ENCODE peak calls at places on chromosome 14, in six cellular contexts. W, Q, D, L, N and J are unnamed samples.

GRCh38 chr14:56202256-56202655 is 84.0 kb downstream of the PELI2 start:
- DNase-seq in W (no peak), Q (no peak), D (no peak), L (no peak), N (no peak), J (no peak)

GRCh38 chr14:84127430-84127829 is 1402.5 kb upstream of the FLRT2 start:
- DNase-seq in W (no peak), Q (no peak), D (no peak), L (no peak), N (no peak), J (no peak)

GRCh38 chr14:59450716-59451115 is 14.5 kb downstream of the GPR135 start:
- DNase-seq in W (no peak), Q (no peak), D (no peak), L (no peak), N (no peak), J (no peak)

GRCh38 chr14:55701638-55702037 is 121.6 kb downstream of the KTN1 start:
- DNase-seq in W (no peak), Q (no peak), D (no peak), L (peak), N (peak), J (peak)

GRCh38 chr14:92747701-92748258 is 647 bp downstream of the LGMN start:
- DNase-seq in W (no peak), Q (no peak), D (no peak), L (peak), N (peak), J (no peak)

GRCh38 chr14:61322011-61322798 is 826 bp downstream of the PRKCH start:
- DNase-seq in W (no peak), Q (peak), D (peak), L (no peak), N (no peak), J (no peak)

GRCh38 chr14:89190779-89191513 is 226.1 kb downstream of the FOXN3 start:
- DNase-seq in W (no peak), Q (no peak), D (no peak), L (no peak), N (no peak), J (no peak)

GRCh38 chr14:69013943-69014782 is 35.1 kb upstream of the ACTN1 start:
- DNase-seq in W (peak), Q (peak), D (peak), L (peak), N (peak), J (peak)

GRCh38 chr14:106691601-106692291 is 1165.4 kb downstream of the TMEM121 start:
- DNase-seq in W (no peak), Q (no peak), D (peak), L (no peak), N (peak), J (no peak)

GRCh38 chr14:80489513-80489912 is 278.2 kb upstream of the DIO2 start:
- DNase-seq in W (no peak), Q (no peak), D (no peak), L (no peak), N (no peak), J (no peak)

GRCh38 chr14:105999361-106000028 is 473.1 kb downstream of the TMEM121 start:
- DNase-seq in W (no peak), Q (peak), D (peak), L (no peak), N (peak), J (peak)

GRCh38 chr14:93337884-93338283 is 5.0 kb upstream of the BTBD7 start:
- DNase-seq in W (no peak), Q (no peak), D (no peak), L (no peak), N (no peak), J (no peak)

GRCh38 chr14:84789012-84789411 is 740.9 kb upstream of the FLRT2 start:
- DNase-seq in W (no peak), Q (no peak), D (no peak), L (no peak), N (no peak), J (no peak)

GRCh38 chr14:36660736-36661505 is 739 bp upstream of the PAX9 start:
- DNase-seq in W (no peak), Q (no peak), D (no peak), L (no peak), N (no peak), J (no peak)

GRCh38 chr14:25516838-25517237 is 466.9 kb upstream of the STXBP6 start:
- DNase-seq in W (no peak), Q (no peak), D (no peak), L (no peak), N (no peak), J (no peak)

GRCh38 chr14:74049886-74050495 is 30.8 kb downstream of the BBOF1 start:
- DNase-seq in W (no peak), Q (no peak), D (no peak), L (no peak), N (no peak), J (peak)

GRCh38 chr14:91108941-91109611 is 4.8 kb upstream of the DGLUCY start:
- DNase-seq in W (no peak), Q (no peak), D (no peak), L (peak), N (peak), J (no peak)

GRCh38 chr14:50116986-50117385 is 614 bp upstream of the VCPKMT start:
- DNase-seq in W (no peak), Q (no peak), D (no peak), L (no peak), N (no peak), J (peak)

GRCh38 chr14:27049611-27050172 is 451.9 kb upstream of the NOVA1 start:
- DNase-seq in W (no peak), Q (no peak), D (no peak), L (no peak), N (no peak), J (no peak)

GRCh38 chr14:37223947-37224474 is 26.3 kb downstream of the MIPOL1 start:
- DNase-seq in W (no peak), Q (no peak), D (no peak), L (no peak), N (peak), J (no peak)

GRCh38 chr14:74325446-74325845 is 22.7 kb upstream of the ABCD4 start:
- DNase-seq in W (no peak), Q (no peak), D (no peak), L (no peak), N (no peak), J (no peak)

GRCh38 chr14:94009767-94010166 is 12.7 kb downstream of the CCDC197 start:
- DNase-seq in W (no peak), Q (no peak), D (no peak), L (peak), N (peak), J (peak)

GRCh38 chr14:42391146-42391821 is 784.6 kb downstream of the LRFN5 start:
- DNase-seq in W (no peak), Q (no peak), D (no peak), L (no peak), N (no peak), J (no peak)

GRCh38 chr14:74552623-74553022 is 59.1 kb downstream of the ISCA2 start:
- DNase-seq in W (no peak), Q (no peak), D (peak), L (peak), N (peak), J (peak)

GRCh38 chr14:22981090-22982012 is 1.0 kb downstream of the AJUBA start:
- DNase-seq in W (no peak), Q (peak), D (no peak), L (no peak), N (peak), J (no peak)

GRCh38 chr14:29851397-29851796 is 76.2 kb downstream of the PRKD1 start:
- DNase-seq in W (no peak), Q (no peak), D (no peak), L (no peak), N (peak), J (peak)

GRCh38 chr14:75042040-75042439 is 9.2 kb downstream of the MLH3 start:
- DNase-seq in W (no peak), Q (no peak), D (no peak), L (no peak), N (no peak), J (peak)

GRCh38 chr14:92726135-92726932 is 22.1 kb downstream of the LGMN start:
- DNase-seq in W (no peak), Q (peak), D (peak), L (peak), N (peak), J (peak)

GRCh38 chr14:33809456-33809855 is 141.4 kb downstream of the EGLN3 start:
- DNase-seq in W (no peak), Q (no peak), D (no peak), L (no peak), N (no peak), J (no peak)

GRCh38 chr14:74478996-74479635 is 14.0 kb downstream of the NPC2 start:
- DNase-seq in W (no peak), Q (no peak), D (no peak), L (peak), N (peak), J (peak)

GRCh38 chr14:90295870-90296516 is 35.7 kb downstream of the NRDE2 start:
- DNase-seq in W (no peak), Q (no peak), D (no peak), L (no peak), N (peak), J (no peak)

GRCh38 chr14:63938198-63939005 is 85.6 kb downstream of the SYNE2 start:
- DNase-seq in W (no peak), Q (no peak), D (no peak), L (no peak), N (no peak), J (peak)

GRCh38 chr14:94025720-94026119 is 420 bp upstream of the OTUB2 start:
- DNase-seq in W (no peak), Q (no peak), D (no peak), L (no peak), N (no peak), J (no peak)

GRCh38 chr14:63901434-63902085 is 48.8 kb downstream of the SYNE2 start:
- DNase-seq in W (no peak), Q (no peak), D (no peak), L (peak), N (peak), J (peak)

GRCh38 chr14:86961106-86961716 is 1031.8 kb downstream of the GALC start:
- DNase-seq in W (no peak), Q (no peak), D (no peak), L (peak), N (peak), J (peak)

GRCh38 chr14:34874386-34875030 is 652 bp downstream of the BAZ1A start:
- DNase-seq in W (peak), Q (peak), D (peak), L (peak), N (peak), J (peak)

GRCh38 chr14:60651936-60652673 is 2.8 kb upstream of the SIX1 start:
- DNase-seq in W (no peak), Q (no peak), D (no peak), L (no peak), N (peak), J (no peak)

GRCh38 chr14:80523518-80524117 is 312.3 kb upstream of the DIO2 start:
- DNase-seq in W (no peak), Q (no peak), D (no peak), L (peak), N (peak), J (peak)

DNA sequence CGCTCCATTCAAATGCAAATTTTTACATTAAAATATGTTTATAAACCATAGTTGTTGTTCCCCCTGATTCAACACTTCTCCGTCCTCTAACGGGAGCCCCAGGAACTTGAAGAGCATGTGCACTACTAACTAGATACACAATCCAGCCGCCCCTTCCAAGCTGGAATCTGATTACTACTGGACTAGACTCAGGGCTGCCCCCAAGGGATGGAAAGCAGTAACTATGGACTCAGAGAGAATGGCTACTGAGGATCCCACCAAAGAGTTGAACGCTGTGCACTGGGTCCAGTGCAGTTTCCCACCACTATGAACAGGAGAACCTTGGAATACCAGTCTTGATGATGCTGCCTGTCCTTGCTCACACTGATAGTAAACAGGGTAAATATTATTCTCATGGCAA is 48.6 kb upstream of the PCNX1 start:
- DNase-seq in W (no peak), Q (no peak), D (no peak), L (no peak), N (no peak), J (no peak)
- TF ChIP-seq CTCF in W (no peak), Q (no peak), D (no peak), L (no peak), N (no peak), J (no peak)

DNA sequence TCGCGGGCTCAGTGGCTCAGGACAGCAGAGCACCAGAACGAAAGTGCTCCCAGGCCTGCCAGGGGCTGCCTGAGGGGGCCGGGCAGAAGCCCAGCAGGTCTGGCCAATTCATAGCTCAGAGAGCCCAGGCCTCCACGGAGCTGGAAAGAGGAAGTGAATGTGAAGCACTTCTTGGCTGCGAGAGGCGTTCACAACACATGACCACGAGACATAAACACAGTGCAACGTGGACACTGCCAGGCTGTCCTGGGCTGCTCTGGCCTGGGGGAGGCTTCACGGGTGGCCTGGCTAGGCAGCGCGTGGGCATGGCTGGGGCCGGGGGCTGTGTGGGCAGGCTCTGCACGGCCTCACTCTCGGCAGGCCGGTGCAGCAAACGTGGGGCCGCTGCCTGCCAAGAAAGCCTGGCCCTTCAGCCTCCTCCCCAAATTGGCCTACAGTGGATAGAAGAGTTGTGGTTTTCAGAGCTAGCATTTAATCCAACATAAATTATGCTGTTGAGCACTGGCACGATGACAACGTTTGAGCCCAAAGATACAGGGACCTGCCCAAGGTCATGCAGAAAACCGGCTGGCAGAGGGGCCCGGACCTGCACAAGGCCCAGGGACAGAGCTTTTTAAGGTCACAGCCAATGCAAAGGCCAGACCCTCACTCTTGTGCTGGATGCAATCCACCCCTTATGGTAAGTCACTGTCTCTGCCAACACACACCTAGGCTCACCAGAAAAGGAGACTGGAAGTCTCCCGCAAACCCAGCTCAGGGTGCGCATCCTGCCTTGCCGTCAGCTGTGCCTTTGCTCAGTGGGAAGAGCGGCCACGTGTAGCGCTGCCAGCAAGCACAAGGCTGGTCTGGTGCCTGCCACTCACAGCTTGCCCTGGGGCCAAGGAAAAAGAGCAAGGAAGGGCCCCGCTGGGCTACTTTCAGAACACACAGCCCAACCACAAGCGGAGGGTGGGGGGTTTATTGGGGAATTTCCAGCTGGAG is 8.6 kb downstream of the SLC25A29 start:
- DNase-seq in W (peak), Q (peak), D (peak), L (peak), N (peak), J (peak)
- H3K4me3 ChIP-seq in W (peak), Q (no peak), D (peak), L (peak), N (no peak), J (no peak)

GRCh38 chr14:31967669-31967975 is 109.5 kb upstream of the ARHGAP5 start:
- DNase-seq in W (no peak), Q (no peak), D (no peak), L (no peak), N (no peak), J (no peak)

GRCh38 chr14:31968107-31968810 is 108.8 kb upstream of the ARHGAP5 start:
- DNase-seq in W (no peak), Q (no peak), D (no peak), L (peak), N (no peak), J (peak)

GRCh38 chr14:31969841-31970240 is 107.3 kb upstream of the ARHGAP5 start:
- DNase-seq in W (no peak), Q (no peak), D (no peak), L (no peak), N (no peak), J (no peak)

GRCh38 chr14:31969371-31969770 is 107.7 kb upstream of the ARHGAP5 start:
- DNase-seq in W (no peak), Q (no peak), D (no peak), L (no peak), N (no peak), J (no peak)

GRCh38 chr14:31968912-31969311 is 108.2 kb upstream of the ARHGAP5 start:
- DNase-seq in W (no peak), Q (no peak), D (no peak), L (no peak), N (no peak), J (no peak)
- TF ChIP-seq CTCF in W (no peak), Q (no peak), D (peak), L (no peak), N (peak), J (peak)

GRCh38 chr14:102342238-102342637 is 20.5 kb downstream of the CINP start:
- DNase-seq in W (no peak), Q (no peak), D (no peak), L (no peak), N (no peak), J (no peak)
- H3K4me3 ChIP-seq in W (no peak), Q (no peak), D (no peak), L (no peak), N (no peak), J (no peak)

GRCh38 chr14:99524804-99525698 is 43.8 kb downstream of the CCNK start:
- DNase-seq in W (no peak), Q (no peak), D (peak), L (peak), N (peak), J (peak)
- TF ChIP-seq CTCF in W (no peak), Q (no peak), D (peak), L (peak), N (peak), J (peak)

GRCh38 chr14:99562848-99563748 is 40.9 kb downstream of the CCDC85C start:
- DNase-seq in W (peak), Q (peak), D (peak), L (peak), N (peak), J (peak)
- H3K4me3 ChIP-seq in W (no peak), Q (no peak), D (no peak), L (no peak), N (no peak), J (no peak)

DNA sequence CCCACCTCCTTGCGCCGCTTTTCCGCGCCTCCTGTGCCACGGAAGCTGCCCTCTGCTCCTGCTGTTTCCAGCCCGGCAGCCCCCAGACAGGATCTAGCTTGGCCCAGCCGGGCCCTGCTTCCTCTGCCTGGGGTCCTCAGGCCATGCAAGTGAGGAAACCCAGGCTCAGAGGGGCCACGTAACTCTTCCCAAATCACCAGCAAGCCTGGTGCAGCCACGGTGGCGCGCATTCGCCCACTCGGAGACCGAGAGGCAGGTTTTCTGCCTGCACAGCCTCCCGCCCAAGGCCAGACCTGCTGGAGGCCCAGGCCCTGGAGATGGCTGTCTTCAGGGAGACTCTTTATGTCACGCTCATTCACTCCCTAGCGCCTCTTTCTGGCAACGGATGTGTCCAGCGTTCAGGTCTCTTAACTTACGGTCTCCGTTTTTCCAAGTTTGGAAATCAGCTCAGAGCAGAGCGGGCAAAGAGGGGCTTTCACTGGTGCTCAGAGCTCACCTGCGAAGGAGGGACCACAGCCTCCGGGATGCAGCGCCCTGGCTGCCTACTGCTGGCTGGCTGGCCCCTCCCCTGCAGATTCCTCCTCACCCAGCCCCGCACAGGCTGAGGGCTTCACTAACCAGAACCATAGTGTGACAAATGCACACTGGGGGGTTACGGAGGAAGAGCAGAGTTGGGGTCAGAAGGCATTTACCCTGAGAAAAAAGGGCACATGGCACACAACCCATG is 20.6 kb upstream of the CEP170B start:
- DNase-seq in W (no peak), Q (no peak), D (no peak), L (no peak), N (no peak), J (no peak)
- TF ChIP-seq CTCF in W (no peak), Q (no peak), D (no peak), L (no peak), N (no peak), J (no peak)

GRCh38 chr14:65170318-65170717 is 68.0 kb upstream of the MAX start:
- DNase-seq in W (no peak), Q (no peak), D (no peak), L (no peak), N (no peak), J (no peak)

GRCh38 chr14:65169351-65169750 is 67.0 kb upstream of the MAX start:
- DNase-seq in W (no peak), Q (no peak), D (no peak), L (peak), N (peak), J (peak)

GRCh38 chr14:65173973-65174693 is 71.8 kb upstream of the MAX start:
- DNase-seq in W (no peak), Q (no peak), D (no peak), L (peak), N (no peak), J (no peak)

GRCh38 chr14:65168840-65169239 is 66.5 kb upstream of the MAX start:
- DNase-seq in W (no peak), Q (no peak), D (no peak), L (peak), N (peak), J (peak)

DNA sequence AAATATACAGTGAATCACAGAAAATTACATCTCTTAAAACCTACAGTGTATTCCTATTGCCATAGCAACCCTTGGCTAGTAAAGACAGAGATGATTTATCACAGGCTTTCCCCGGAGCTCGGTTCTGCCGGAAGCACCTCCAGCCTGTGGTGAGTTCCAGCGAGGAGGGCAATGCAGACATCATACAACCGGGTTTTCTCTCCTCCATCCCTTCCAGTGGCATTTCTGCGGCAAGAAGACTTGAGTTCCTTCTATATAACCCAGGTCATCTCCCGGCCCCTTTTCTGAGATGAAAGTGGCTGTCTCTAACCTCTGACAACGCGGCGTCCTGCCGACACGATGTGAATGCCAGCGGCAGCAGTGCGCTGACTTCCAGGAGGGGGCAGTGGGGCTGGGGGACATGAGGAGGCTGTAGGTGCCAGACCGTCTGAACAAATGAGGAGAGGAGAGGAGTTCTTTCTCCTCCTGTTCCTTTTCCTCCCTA is 68.5 kb upstream of the MAX start:
- DNase-seq in W (peak), Q (no peak), D (no peak), L (peak), N (peak), J (peak)
- H3K4me3 ChIP-seq in W (peak), Q (no peak), D (peak), L (peak), N (peak), J (peak)